ENCODE peak calls at places on chromosomes 11 and 22, in six cellular contexts. Y is tibial nerve, E is HAP-1, I is gastrocnemius medialis, S is hepatocyte, B is K562. G is an unnamed sample.

GRCh38 chr22:18104566-18104965 is 6.0 kb upstream of the TUBA8 start:
- DNase-seq in S (no peak), B (no peak), I (no peak), Y (no peak), E (no peak), G (no peak)

GRCh38 chr22:37049224-37049623 is 2.3 kb upstream of the KCTD17 start:
- DNase-seq in I (no peak), E (no peak), S (no peak), B (no peak), Y (no peak), G (no peak)

GRCh38 chr11:43367382-43368178 is 8.9 kb downstream of the TTC17 start:
- DNase-seq in S (peak; percentile 16), E (no peak), Y (no peak), I (no peak), B (peak; percentile 28), G (no peak)

GRCh38 chr11:65493367-65494176 is 5.3 kb upstream of the MALAT1 start:
- DNase-seq in B (peak; percentile 85), S (peak; percentile 87), E (no peak), Y (peak; percentile 71), I (peak; percentile 80), G (peak; percentile 75)

GRCh38 chr11:125074511-125075241 is 11.6 kb downstream of the SLC37A2 start:
- DNase-seq in Y (no peak), S (peak; percentile 50), I (no peak), B (peak; percentile 83), E (no peak), G (no peak)

GRCh38 chr22:44128961-44129613 is 51.6 kb upstream of the PARVG start:
- DNase-seq in S (no peak), I (no peak), B (no peak), E (no peak), Y (no peak), G (no peak)

GRCh38 chr11:86999859-87000753 is 37.6 kb upstream of the TMEM135 start:
- DNase-seq in S (peak; percentile 56), E (no peak), Y (no peak), I (no peak), B (peak; percentile 96), G (no peak)

GRCh38 chr11:68999093-68999747 is 13.8 kb downstream of the MRGPRF start:
- DNase-seq in S (no peak), B (no peak), I (no peak), E (no peak), Y (no peak), G (no peak)

GRCh38 chr11:45754746-45755145 is 50.2 kb upstream of the SLC35C1 start:
- DNase-seq in Y (no peak), E (no peak), B (no peak), I (no peak), S (peak; percentile 20), G (peak; percentile 23)

GRCh38 chr11:115674831-115675230 is 170.6 kb upstream of the CADM1 start:
- DNase-seq in S (no peak), I (no peak), E (no peak), Y (no peak), B (no peak), G (no peak)

GRCh38 chr22:49331878-49332277 is 495.8 kb downstream of the BRD1 start:
- DNase-seq in S (no peak), I (no peak), B (no peak), E (no peak), Y (no peak), G (no peak)

GRCh38 chr22:26894362-26894761 is 237.0 kb downstream of the MIAT start:
- DNase-seq in Y (no peak), E (no peak), B (no peak), S (no peak), I (no peak), G (no peak)

GRCh38 chr11:46418751-46419150 is 27.2 kb upstream of the CHRM4 start:
- DNase-seq in E (no peak), I (no peak), Y (no peak), B (no peak), S (no peak), G (no peak)

GRCh38 chr11:118135796-118136165 is 16.8 kb downstream of the SCN4B start:
- DNase-seq in Y (no peak), I (no peak), B (no peak), E (no peak), S (no peak), G (no peak)

GRCh38 chr11:116931206-116931953 is 94.0 kb upstream of the APOA1 start:
- DNase-seq in E (no peak), B (peak; percentile 45), S (no peak), I (no peak), Y (no peak), G (no peak)

GRCh38 chr22:28883917-28884753 is 763 bp downstream of the ZNRF3 start:
- DNase-seq in B (peak; percentile 30), Y (no peak), S (peak; percentile 67), I (no peak), E (no peak), G (peak; percentile 52)

GRCh38 chr11:69977951-69978350 is 100.2 kb upstream of the ANO1 start:
- DNase-seq in I (no peak), S (no peak), E (no peak), B (no peak), Y (no peak), G (no peak)

GRCh38 chr22:49261616-49262015 is 566.1 kb downstream of the BRD1 start:
- DNase-seq in I (no peak), Y (no peak), E (no peak), B (no peak), S (no peak), G (no peak)

GRCh38 chr22:44839061-44839460 is 86.7 kb downstream of the ARHGAP8 start:
- DNase-seq in Y (no peak), E (no peak), S (no peak), B (no peak), I (no peak), G (no peak)

GRCh38 chr22:44755956-44756361 is 3.6 kb downstream of the ARHGAP8 start:
- DNase-seq in Y (no peak), S (peak; percentile 78), E (no peak), I (no peak), B (no peak), G (no peak)

GRCh38 chr11:67303132-67303988 is at the start of gene SSH3:
- DNase-seq in Y (peak; percentile 75), S (peak; percentile 91), B (no peak), E (peak; percentile 62), I (peak; percentile 68), G (peak; percentile 64)

GRCh38 chr11:35626511-35626910 is 8.3 kb downstream of the FJX1 start:
- DNase-seq in S (no peak), B (no peak), I (no peak), E (no peak), Y (no peak), G (no peak)

GRCh38 chr11:32088117-32088941 is 2.5 kb upstream of the RCN1 start:
- DNase-seq in E (peak; percentile 43), Y (peak; percentile 24), B (peak; percentile 48), I (no peak), S (peak; percentile 37), G (no peak)

GRCh38 chr11:74677131-74677530 is 54.1 kb downstream of the CHRDL2 start:
- DNase-seq in B (no peak), Y (no peak), E (no peak), S (no peak), I (no peak), G (no peak)

GRCh38 chr11:79087238-79087956 is 353.4 kb downstream of the TENM4 start:
- DNase-seq in S (peak; percentile 30), B (no peak), E (no peak), I (no peak), Y (no peak), G (no peak)

GRCh38 chr11:4664791-4665190 is 21.0 kb downstream of the OR51E1 start:
- DNase-seq in Y (no peak), E (no peak), S (no peak), B (no peak), I (no peak), G (no peak)

GRCh38 chr11:102868359-102868758 is 6.4 kb downstream of the MMP12 start:
- DNase-seq in S (no peak), E (no peak), B (no peak), Y (no peak), I (no peak), G (no peak)

GRCh38 chr11:108788565-108789199 is 123.8 kb downstream of the DDX10 start:
- DNase-seq in E (no peak), S (peak; percentile 7), Y (no peak), B (peak; percentile 29), I (no peak), G (no peak)

GRCh38 chr11:6402561-6402981 is 12.3 kb downstream of the SMPD1 start:
- DNase-seq in I (no peak), B (no peak), E (no peak), Y (no peak), S (no peak), G (no peak)

GRCh38 chr11:19229671-19230070 is 11.1 kb downstream of the E2F8 start:
- DNase-seq in S (no peak), Y (no peak), E (no peak), I (no peak), B (no peak), G (no peak)

GRCh38 chr22:46027219-46028068 is 50.5 kb upstream of the WNT7B start:
- DNase-seq in B (peak; percentile 47), Y (peak; percentile 40), S (peak; percentile 78), E (no peak), I (no peak), G (peak; percentile 69)

GRCh38 chr11:132158091-132158490 is 787.7 kb downstream of the NTM start:
- DNase-seq in S (peak; percentile 22), I (no peak), B (no peak), E (no peak), Y (no peak), G (no peak)

GRCh38 chr11:9089061-9089460 is 2.3 kb downstream of the SCUBE2 start:
- DNase-seq in E (no peak), B (no peak), I (no peak), S (no peak), Y (no peak), G (no peak)

DNA sequence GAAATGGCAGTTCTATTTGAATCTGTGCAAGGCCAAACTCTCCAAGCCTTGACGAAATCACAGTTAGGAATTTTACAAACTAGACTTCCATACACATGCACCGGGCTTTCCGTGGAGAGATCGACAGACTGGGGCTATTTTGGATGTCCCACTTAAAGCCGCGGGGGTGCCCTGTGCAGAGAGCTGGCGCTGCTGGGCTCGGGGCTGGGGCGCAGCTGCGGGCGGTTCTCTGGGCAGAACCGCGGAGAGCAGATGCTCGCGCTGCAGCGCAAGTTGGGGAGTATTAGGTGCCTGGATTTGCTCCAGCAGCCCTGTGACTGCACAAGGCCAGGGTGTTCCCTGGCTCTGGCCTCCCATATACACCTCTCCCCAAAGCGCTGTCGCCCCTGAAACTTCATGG is 67.2 kb downstream of the SPATA19 start:
- DNase-seq in Y (no peak), S (no peak), I (no peak), E (no peak), B (no peak), G (no peak)
- H3K36me3 ChIP-seq in Y (no peaks in the 10 kb centered on the region), S (no peaks in the 10 kb centered on the region), I (no peaks in the 10 kb centered on the region), E (no peaks in the 10 kb centered on the region), B (no peaks in the 10 kb centered on the region), G (no peaks in the 10 kb centered on the region)

GRCh38 chr22:30332994-30333706 is 6.4 kb upstream of the TBC1D10A start:
- DNase-seq in B (no peak), S (no peak), I (no peak), E (no peak), Y (no peak), G (no peak)
- H3K9me3 ChIP-seq in B (no peaks in the 10 kb centered on the region), S (no peaks in the 10 kb centered on the region), I (no peaks in the 10 kb centered on the region), E (no peaks in the 10 kb centered on the region), Y (no peaks in the 10 kb centered on the region), G (no peaks in the 10 kb centered on the region)

GRCh38 chr22:24304067-24304675 is 33.5 kb downstream of the SPECC1L start:
- DNase-seq in I (no peak), B (no peak), Y (no peak), S (no peak), E (no peak), G (no peak)
- H3K36me3 ChIP-seq in I (no peaks in the 10 kb centered on the region), B (peaks cover 35% of the 10 kb centered on the region), Y (no peaks in the 10 kb centered on the region), S (no peaks in the 10 kb centered on the region), E (peaks cover 48% of the 10 kb centered on the region), G (no peaks in the 10 kb centered on the region)

GRCh38 chr11:55811067-55811466 is at the start of gene OR5L1:
- DNase-seq in I (no peak), Y (no peak), B (no peak), S (no peak), E (no peak), G (no peak)
- H3K9me3 ChIP-seq in I (no peaks in the 10 kb centered on the region), Y (no peaks in the 10 kb centered on the region), B (no peaks in the 10 kb centered on the region), S (no peaks in the 10 kb centered on the region), E (no peaks in the 10 kb centered on the region), G (no peaks in the 10 kb centered on the region)